ENCODE peak calls at places on chromosomes 12 and 14, in ten cellular contexts. One of them, this sample, is unnamed.
A peak's percentile ranks its signal among the peaks of the same experiment; 100 is the strongest.

GRCh38 chr12:47834199-47835016 is 14.7 kb upstream of the HDAC7 start:
- DNase-seq in IMR-90: no peak
- DNase-seq in right lobe of liver: no peak
- DNase-seq in aorta: peak; percentile 40
- DNase-seq in stomach: no peak
- DNase-seq in naive thymus-derived CD4-positive, alpha-beta T cell: no peak
- DNase-seq in transverse colon: no peak
- DNase-seq in OCI-LY7: peak; percentile 45
- DNase-seq in hepatocyte: no peak
- DNase-seq in GM12878: no peak
- DNase-seq in this sample: no peak

GRCh38 chr12:107684029-107684790 is 1.4 kb upstream of the PWP1 start:
- DNase-seq in transverse colon: no peak
- DNase-seq in stomach: no peak
- DNase-seq in IMR-90: peak; percentile 60
- DNase-seq in right lobe of liver: no peak
- DNase-seq in hepatocyte: no peak
- DNase-seq in GM12878: no peak
- DNase-seq in naive thymus-derived CD4-positive, alpha-beta T cell: no peak
- DNase-seq in OCI-LY7: no peak
- DNase-seq in aorta: no peak
- DNase-seq in this sample: no peak

GRCh38 chr14:80388980-80389711 is 177.8 kb upstream of the DIO2 start:
- DNase-seq in aorta: no peak
- DNase-seq in naive thymus-derived CD4-positive, alpha-beta T cell: no peak
- DNase-seq in IMR-90: peak; percentile 92
- DNase-seq in OCI-LY7: no peak
- DNase-seq in GM12878: no peak
- DNase-seq in hepatocyte: no peak
- DNase-seq in stomach: no peak
- DNase-seq in transverse colon: no peak
- DNase-seq in right lobe of liver: no peak
- DNase-seq in this sample: no peak

GRCh38 chr12:132834181-132834711 is 5.6 kb upstream of the GOLGA3 start:
- DNase-seq in GM12878: no peak
- DNase-seq in right lobe of liver: no peak
- DNase-seq in IMR-90: no peak
- DNase-seq in stomach: no peak
- DNase-seq in aorta: no peak
- DNase-seq in transverse colon: no peak
- DNase-seq in naive thymus-derived CD4-positive, alpha-beta T cell: peak; percentile 48
- DNase-seq in OCI-LY7: no peak
- DNase-seq in hepatocyte: no peak
- DNase-seq in this sample: no peak

GRCh38 chr14:37985826-37986470 is 221.8 kb upstream of the SSTR1 start:
- DNase-seq in right lobe of liver: peak; percentile 22
- DNase-seq in IMR-90: peak; percentile 65
- DNase-seq in transverse colon: peak; percentile 27
- DNase-seq in OCI-LY7: peak; percentile 84
- DNase-seq in naive thymus-derived CD4-positive, alpha-beta T cell: peak; percentile 58
- DNase-seq in stomach: peak; percentile 44
- DNase-seq in aorta: no peak
- DNase-seq in GM12878: no peak
- DNase-seq in hepatocyte: peak; percentile 68
- DNase-seq in this sample: no peak

GRCh38 chr12:98397323-98398105 is 117.9 kb upstream of the TMPO start:
- DNase-seq in aorta: peak; percentile 87
- DNase-seq in OCI-LY7: peak; percentile 89
- DNase-seq in hepatocyte: peak; percentile 88
- DNase-seq in right lobe of liver: peak; percentile 81
- DNase-seq in IMR-90: peak; percentile 71
- DNase-seq in naive thymus-derived CD4-positive, alpha-beta T cell: peak; percentile 81
- DNase-seq in GM12878: peak; percentile 53
- DNase-seq in stomach: peak; percentile 84
- DNase-seq in transverse colon: peak; percentile 88
- DNase-seq in this sample: peak; percentile 82

GRCh38 chr12:116427200-116427932 is 131.8 kb upstream of the MAP1LC3B2 start:
- DNase-seq in naive thymus-derived CD4-positive, alpha-beta T cell: no peak
- DNase-seq in IMR-90: no peak
- DNase-seq in right lobe of liver: no peak
- DNase-seq in GM12878: no peak
- DNase-seq in stomach: no peak
- DNase-seq in transverse colon: no peak
- DNase-seq in OCI-LY7: no peak
- DNase-seq in aorta: no peak
- DNase-seq in hepatocyte: peak; percentile 32
- DNase-seq in this sample: no peak

GRCh38 chr12:70398862-70399261 is 32.8 kb downstream of the KCNMB4 start:
- DNase-seq in aorta: no peak
- DNase-seq in stomach: no peak
- DNase-seq in IMR-90: no peak
- DNase-seq in transverse colon: no peak
- DNase-seq in hepatocyte: no peak
- DNase-seq in naive thymus-derived CD4-positive, alpha-beta T cell: no peak
- DNase-seq in right lobe of liver: no peak
- DNase-seq in GM12878: no peak
- DNase-seq in OCI-LY7: no peak
- DNase-seq in this sample: no peak

GRCh38 chr12:48796976-48797375 is 8.1 kb upstream of the ADCY6 start:
- DNase-seq in GM12878: no peak
- DNase-seq in right lobe of liver: no peak
- DNase-seq in aorta: no peak
- DNase-seq in stomach: no peak
- DNase-seq in transverse colon: no peak
- DNase-seq in hepatocyte: no peak
- DNase-seq in naive thymus-derived CD4-positive, alpha-beta T cell: no peak
- DNase-seq in IMR-90: no peak
- DNase-seq in OCI-LY7: no peak
- DNase-seq in this sample: no peak

GRCh38 chr12:6182279-6182898 is 17.8 kb upstream of the CD9 start:
- DNase-seq in hepatocyte: peak; percentile 78
- DNase-seq in GM12878: no peak
- DNase-seq in stomach: peak; percentile 59
- DNase-seq in OCI-LY7: no peak
- DNase-seq in aorta: peak; percentile 88
- DNase-seq in naive thymus-derived CD4-positive, alpha-beta T cell: no peak
- DNase-seq in IMR-90: peak; percentile 68
- DNase-seq in transverse colon: peak; percentile 64
- DNase-seq in right lobe of liver: peak; percentile 57
- DNase-seq in this sample: peak; percentile 91

GRCh38 chr12:111178194-111179081 is 190.5 kb downstream of the PHETA1 start:
- DNase-seq in stomach: no peak
- DNase-seq in naive thymus-derived CD4-positive, alpha-beta T cell: no peak
- DNase-seq in right lobe of liver: no peak
- DNase-seq in aorta: no peak
- DNase-seq in GM12878: no peak
- DNase-seq in OCI-LY7: no peak
- DNase-seq in transverse colon: no peak
- DNase-seq in IMR-90: no peak
- DNase-seq in hepatocyte: peak; percentile 56
- DNase-seq in this sample: no peak

GRCh38 chr12:57229041-57229633 is 374 bp upstream of the SHMT2 start:
- DNase-seq in IMR-90: no peak
- DNase-seq in transverse colon: no peak
- DNase-seq in aorta: no peak
- DNase-seq in GM12878: no peak
- DNase-seq in right lobe of liver: no peak
- DNase-seq in hepatocyte: no peak
- DNase-seq in OCI-LY7: peak; percentile 50
- DNase-seq in stomach: no peak
- DNase-seq in naive thymus-derived CD4-positive, alpha-beta T cell: no peak
- DNase-seq in this sample: no peak

GRCh38 chr12:3040663-3041544 is 36.3 kb upstream of the TSPAN9 start:
- DNase-seq in aorta: no peak
- DNase-seq in right lobe of liver: no peak
- DNase-seq in naive thymus-derived CD4-positive, alpha-beta T cell: no peak
- DNase-seq in IMR-90: no peak
- DNase-seq in hepatocyte: no peak
- DNase-seq in stomach: no peak
- DNase-seq in transverse colon: no peak
- DNase-seq in OCI-LY7: no peak
- DNase-seq in GM12878: no peak
- DNase-seq in this sample: no peak

GRCh38 chr12:109239691-109240090 is 69.4 kb downstream of the FOXN4 start:
- DNase-seq in IMR-90: no peak
- DNase-seq in aorta: no peak
- DNase-seq in transverse colon: no peak
- DNase-seq in right lobe of liver: no peak
- DNase-seq in OCI-LY7: no peak
- DNase-seq in naive thymus-derived CD4-positive, alpha-beta T cell: no peak
- DNase-seq in hepatocyte: no peak
- DNase-seq in stomach: no peak
- DNase-seq in GM12878: no peak
- DNase-seq in this sample: no peak

GRCh38 chr14:56002876-56003625 is 115.2 kb upstream of the PELI2 start:
- DNase-seq in GM12878: peak; percentile 19
- DNase-seq in hepatocyte: no peak
- DNase-seq in aorta: no peak
- DNase-seq in OCI-LY7: no peak
- DNase-seq in IMR-90: no peak
- DNase-seq in right lobe of liver: no peak
- DNase-seq in naive thymus-derived CD4-positive, alpha-beta T cell: peak; percentile 78
- DNase-seq in stomach: no peak
- DNase-seq in transverse colon: no peak
- DNase-seq in this sample: no peak

GRCh38 chr14:20671597-20672283 is 12.6 kb upstream of the RNASE4 start:
- DNase-seq in IMR-90: peak; percentile 7
- DNase-seq in stomach: no peak
- DNase-seq in naive thymus-derived CD4-positive, alpha-beta T cell: no peak
- DNase-seq in aorta: no peak
- DNase-seq in OCI-LY7: no peak
- DNase-seq in right lobe of liver: no peak
- DNase-seq in hepatocyte: no peak
- DNase-seq in GM12878: no peak
- DNase-seq in transverse colon: no peak
- DNase-seq in this sample: no peak

DNA sequence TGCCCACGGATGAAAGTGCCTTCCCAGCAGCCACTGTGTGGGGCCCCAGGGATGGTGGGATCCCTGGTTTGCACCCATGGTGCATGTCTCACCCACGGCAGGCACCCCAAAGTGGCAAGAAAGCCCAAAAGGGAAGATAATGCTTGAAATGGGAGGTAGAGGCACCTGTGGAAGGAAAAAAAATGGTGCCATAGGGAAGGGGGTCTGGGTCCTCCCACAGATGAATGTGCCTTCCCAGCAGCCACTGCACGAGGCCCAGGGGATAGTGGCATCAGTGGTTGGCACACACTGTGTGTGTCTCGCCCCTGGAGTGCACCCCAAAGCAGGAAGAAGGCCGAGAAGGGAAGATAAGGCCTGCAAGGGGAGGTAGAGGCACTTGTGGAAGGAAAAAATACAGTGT is 264.2 kb downstream of the ALG10 start:
- DNase-seq in stomach: peak; percentile 2
- DNase-seq in naive thymus-derived CD4-positive, alpha-beta T cell: no peak
- DNase-seq in aorta: peak; percentile 12
- DNase-seq in hepatocyte: no peak
- DNase-seq in GM12878: no peak
- DNase-seq in OCI-LY7: no peak
- DNase-seq in right lobe of liver: peak; percentile 4
- DNase-seq in transverse colon: no peak
- DNase-seq in IMR-90: no peak
- DNase-seq in this sample: no peak
- H3K9me3 ChIP-seq in stomach: peaks cover 12% of the 10 kb centered on the region
- H3K9me3 ChIP-seq in naive thymus-derived CD4-positive, alpha-beta T cell: no peaks in the 10 kb centered on the region
- H3K9me3 ChIP-seq in aorta: no peaks in the 10 kb centered on the region
- H3K9me3 ChIP-seq in hepatocyte: peaks cover 10% of the 10 kb centered on the region
- H3K9me3 ChIP-seq in GM12878: no peaks in the 10 kb centered on the region
- H3K9me3 ChIP-seq in OCI-LY7: peaks cover 19% of the 10 kb centered on the region
- H3K9me3 ChIP-seq in right lobe of liver: no peaks in the 10 kb centered on the region
- H3K9me3 ChIP-seq in transverse colon: peaks cover 31% of the 10 kb centered on the region
- H3K9me3 ChIP-seq in IMR-90: peaks cover 45% of the 10 kb centered on the region
- H3K9me3 ChIP-seq in this sample: no peaks in the 10 kb centered on the region

DNA sequence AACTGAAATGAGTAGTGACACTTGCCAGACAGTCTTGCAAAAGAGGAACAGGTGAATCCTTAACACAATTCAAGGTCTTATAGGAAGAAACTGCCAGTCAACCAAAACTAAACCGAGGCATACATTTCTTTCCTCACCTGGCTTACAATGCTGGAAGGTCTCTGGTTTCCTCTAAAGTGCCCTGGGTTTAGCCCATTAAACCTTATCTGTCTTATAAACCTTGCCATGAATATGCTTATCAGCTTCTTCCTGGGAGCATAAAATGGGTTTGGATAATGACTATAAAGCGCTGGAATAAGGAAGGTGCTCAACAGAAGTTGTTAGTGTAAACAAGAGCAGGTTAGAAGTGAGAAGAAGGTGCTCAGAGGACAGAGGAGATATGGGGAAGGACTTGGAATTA is 14.2 kb upstream of the GPRC5A start:
- DNase-seq in OCI-LY7: no peak
- DNase-seq in transverse colon: no peak
- DNase-seq in stomach: no peak
- DNase-seq in naive thymus-derived CD4-positive, alpha-beta T cell: no peak
- DNase-seq in right lobe of liver: no peak
- DNase-seq in GM12878: no peak
- DNase-seq in hepatocyte: no peak
- DNase-seq in aorta: no peak
- DNase-seq in IMR-90: no peak
- DNase-seq in this sample: no peak
- H3K27ac ChIP-seq in OCI-LY7: no peak overlapping the region
- H3K27ac ChIP-seq in transverse colon: peak overlapping the region; percentile 71
- H3K27ac ChIP-seq in stomach: peak overlapping the region; percentile 71
- H3K27ac ChIP-seq in naive thymus-derived CD4-positive, alpha-beta T cell: no peak overlapping the region
- H3K27ac ChIP-seq in right lobe of liver: no peak overlapping the region
- H3K27ac ChIP-seq in GM12878: no peak overlapping the region
- H3K27ac ChIP-seq in hepatocyte: peak overlapping the region; percentile 42
- H3K27ac ChIP-seq in aorta: peak overlapping the region; percentile 2
- H3K27ac ChIP-seq in IMR-90: no peak overlapping the region
- H3K27ac ChIP-seq in this sample: no peak overlapping the region

GRCh38 chr14:105858676-105859025 is 332.3 kb downstream of the TMEM121 start:
- DNase-seq in OCI-LY7: peak; percentile 35
- DNase-seq in transverse colon: peak; percentile 4
- DNase-seq in aorta: peak; percentile 33
- DNase-seq in IMR-90: no peak
- DNase-seq in hepatocyte: no peak
- DNase-seq in naive thymus-derived CD4-positive, alpha-beta T cell: no peak
- DNase-seq in stomach: no peak
- DNase-seq in GM12878: no peak
- DNase-seq in right lobe of liver: peak; percentile 16
- DNase-seq in this sample: peak; percentile 54
- H3K9me3 ChIP-seq in OCI-LY7: no peaks in the 10 kb centered on the region
- H3K9me3 ChIP-seq in transverse colon: no peaks in the 10 kb centered on the region
- H3K9me3 ChIP-seq in aorta: no peaks in the 10 kb centered on the region
- H3K9me3 ChIP-seq in IMR-90: peaks cover 77% of the 10 kb centered on the region
- H3K9me3 ChIP-seq in hepatocyte: no peaks in the 10 kb centered on the region
- H3K9me3 ChIP-seq in naive thymus-derived CD4-positive, alpha-beta T cell: no peaks in the 10 kb centered on the region
- H3K9me3 ChIP-seq in stomach: no peaks in the 10 kb centered on the region
- H3K9me3 ChIP-seq in GM12878: no peaks in the 10 kb centered on the region
- H3K9me3 ChIP-seq in right lobe of liver: no peaks in the 10 kb centered on the region
- H3K9me3 ChIP-seq in this sample: no peaks in the 10 kb centered on the region

DNA sequence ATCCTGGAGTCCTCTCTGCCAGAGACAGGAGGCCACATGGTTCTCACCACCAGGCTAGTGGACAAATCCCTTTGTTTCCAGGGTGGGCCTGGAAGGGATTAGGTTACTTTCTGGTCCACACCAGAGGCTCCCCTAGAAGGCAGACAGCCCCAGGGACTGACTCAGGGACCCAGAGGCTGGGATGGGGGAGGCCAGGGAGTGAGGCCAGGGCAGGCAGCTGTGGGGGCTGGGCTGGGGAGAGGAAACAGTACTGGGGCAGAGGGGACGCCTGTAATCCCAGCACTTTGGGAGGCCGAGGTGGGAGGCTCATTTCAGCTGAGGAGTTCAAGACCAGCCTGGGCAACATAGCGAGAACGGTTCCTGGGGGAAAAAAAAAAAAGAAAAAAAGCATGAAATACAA is 64.7 kb downstream of the TNFAIP2 start:
- DNase-seq in OCI-LY7: no peak
- DNase-seq in right lobe of liver: no peak
- DNase-seq in aorta: no peak
- DNase-seq in transverse colon: no peak
- DNase-seq in GM12878: no peak
- DNase-seq in IMR-90: no peak
- DNase-seq in stomach: no peak
- DNase-seq in naive thymus-derived CD4-positive, alpha-beta T cell: no peak
- DNase-seq in hepatocyte: no peak
- DNase-seq in this sample: no peak
- H3K27ac ChIP-seq in OCI-LY7: no peak overlapping the region
- H3K27ac ChIP-seq in right lobe of liver: no peak overlapping the region
- H3K27ac ChIP-seq in aorta: no peak overlapping the region
- H3K27ac ChIP-seq in transverse colon: no peak overlapping the region
- H3K27ac ChIP-seq in GM12878: no peak overlapping the region
- H3K27ac ChIP-seq in IMR-90: no peak overlapping the region
- H3K27ac ChIP-seq in stomach: no peak overlapping the region
- H3K27ac ChIP-seq in naive thymus-derived CD4-positive, alpha-beta T cell: no peak overlapping the region
- H3K27ac ChIP-seq in hepatocyte: peak overlapping the region; percentile 88
- H3K27ac ChIP-seq in this sample: no peak overlapping the region